ENCODE peak calls at places on chromosomes 5 and 9, in four cellular contexts. I, B, E and J are unnamed samples.

GRCh38 chr9:69932901-69933300 is 110.7 kb upstream of the MAMDC2 start:
- DNase-seq in I (no peak), B (no peak), E (no peak), J (no peak)

GRCh38 chr5:112737088-112737471 is 605 bp upstream of the APC start:
- DNase-seq in E (no peak), I (no peak), B (no peak), J (no peak)

GRCh38 chr9:97510797-97511761 is 9.6 kb downstream of the TMOD1 start:
- DNase-seq in E (no peak), B (peak; percentile 40), I (peak; percentile 75), J (no peak)

GRCh38 chr5:173639-174600 is 17.4 kb upstream of the LRRC14B start:
- DNase-seq in B (no peak), I (no peak), E (no peak), J (no peak)

GRCh38 chr5:80960531-80961375 is 590 bp downstream of the RASGRF2 start:
- DNase-seq in B (peak; percentile 75), E (peak; percentile 2), I (peak; percentile 38), J (peak; percentile 19)

GRCh38 chr5:72543365-72543764 is 36.2 kb upstream of the ZNF366 start:
- DNase-seq in I (no peak), E (no peak), B (no peak), J (peak; percentile 58)

GRCh38 chr5:135484563-135485157 is 32.5 kb upstream of the TIFAB start:
- DNase-seq in I (no peak), E (no peak), B (no peak), J (no peak)

GRCh38 chr5:83509535-83509934 is 38.0 kb downstream of the VCAN start:
- DNase-seq in I (no peak), B (peak; percentile 12), E (peak; percentile 12), J (peak; percentile 31)

GRCh38 chr9:134551657-134552348 is 89.8 kb upstream of the COL5A1 start:
- DNase-seq in I (no peak), B (peak; percentile 90), E (no peak), J (peak; percentile 93)

GRCh38 chr5:177511796-177512675 is 2.4 kb upstream of the DOK3 start:
- DNase-seq in E (no peak), I (no peak), B (no peak), J (no peak)

GRCh38 chr5:91311697-91312501 is 71.2 kb downstream of the ARRDC3 start:
- DNase-seq in I (peak; percentile 48), E (peak; percentile 25), B (peak; percentile 87), J (peak; percentile 90)

GRCh38 chr9:120443489-120443888 is 136.5 kb downstream of the CDK5RAP2 start:
- DNase-seq in I (no peak), E (no peak), B (peak; percentile 63), J (peak; percentile 69)

GRCh38 chr9:74443036-74443750 is 53.9 kb upstream of the RORB start:
- DNase-seq in B (no peak), E (no peak), I (no peak), J (no peak)

GRCh38 chr9:34403554-34404380 is 27.1 kb upstream of the MYORG start:
- DNase-seq in B (peak; percentile 81), E (peak; percentile 75), I (peak; percentile 58), J (peak; percentile 81)

GRCh38 chr5:88964831-88965230 is 81.8 kb upstream of the MEF2C start:
- DNase-seq in I (no peak), E (no peak), B (no peak), J (no peak)

GRCh38 chr5:11785771-11786342 is 118.4 kb downstream of the CTNND2 start:
- DNase-seq in B (no peak), E (no peak), I (no peak), J (no peak)

GRCh38 chr9:93869863-93870262 is 85.3 kb downstream of the BARX1 start:
- DNase-seq in E (no peak), B (no peak), I (no peak), J (no peak)

GRCh38 chr9:121598167-121599000 is 53.0 kb upstream of the DAB2IP start:
- DNase-seq in E (no peak), I (peak; percentile 42), B (peak; percentile 92), J (peak; percentile 93)

GRCh38 chr5:53479656-53480473 is 564 bp upstream of the FST start:
- DNase-seq in B (peak; percentile 77), I (peak; percentile 52), E (no peak), J (peak; percentile 79)

GRCh38 chr5:149563461-149563860 is 12.2 kb upstream of the CSNK1A1 start:
- DNase-seq in I (no peak), E (no peak), B (no peak), J (peak; percentile 40)

GRCh38 chr9:108057421-108058136 is 568.0 kb upstream of the KLF4 start:
- DNase-seq in I (no peak), B (peak; percentile 83), E (no peak), J (peak; percentile 83)

GRCh38 chr5:53819482-53819881 is 259.0 kb downstream of the NDUFS4 start:
- DNase-seq in I (no peak), B (no peak), E (no peak), J (no peak)

GRCh38 chr5:118592234-118592633 is 396.1 kb downstream of the DTWD2 start:
- DNase-seq in B (no peak), E (no peak), I (no peak), J (no peak)

GRCh38 chr5:135249658-135250057 is 149.4 kb downstream of the MACROH2A1 start:
- DNase-seq in E (no peak), B (no peak), I (no peak), J (no peak)

GRCh38 chr5:79255786-79256557 is 20.0 kb downstream of the JMY start:
- DNase-seq in B (peak; percentile 44), I (no peak), E (peak; percentile 12), J (peak; percentile 31)

GRCh38 chr9:114200721-114201300 is 45.5 kb downstream of the COL27A1 start:
- DNase-seq in I (no peak), B (no peak), E (no peak), J (no peak)

GRCh38 chr9:522658-523057 is 308.0 kb downstream of the DOCK8 start:
- DNase-seq in I (no peak), E (no peak), B (no peak), J (no peak)

GRCh38 chr9:91775011-91775707 is 174.9 kb downstream of the ROR2 start:
- DNase-seq in B (peak; percentile 73), I (peak; percentile 81), E (peak; percentile 59), J (peak; percentile 83)

GRCh38 chr5:82387041-82387818 is 109.1 kb upstream of the RPS23 start:
- DNase-seq in I (no peak), E (peak; percentile 84), B (no peak), J (no peak)

GRCh38 chr9:85332487-85332886 is 409.3 kb downstream of the AGTPBP1 start:
- DNase-seq in I (no peak), E (no peak), B (no peak), J (no peak)